ENCODE peak calls at places on chromosome 7, in ten cellular contexts. T, I, L, D, F, H, O, Q, V and A are unnamed samples.

GRCh38 chr7:139726485-139726869 is 51.3 kb downstream of the HIPK2 start:
- DNase-seq in T (no peak), I (no peak), L (no peak), D (no peak), F (no peak), H (no peak), O (no peak), Q (no peak), V (no peak), A (peak)

GRCh38 chr7:102841290-102841689 is 71.5 kb upstream of the LRRC17 start:
- DNase-seq in T (no peak), I (no peak), L (no peak), D (no peak), F (no peak), H (no peak), O (no peak), Q (no peak), V (no peak), A (no peak)

GRCh38 chr7:55161154-55161687 is 142.4 kb downstream of the EGFR start:
- DNase-seq in T (no peak), I (no peak), L (no peak), D (no peak), F (no peak), H (no peak), O (no peak), Q (no peak), V (no peak), A (no peak)

GRCh38 chr7:66502230-66503035 is 126.2 kb upstream of the KCTD7 start:
- DNase-seq in T (peak), I (no peak), L (no peak), D (no peak), F (no peak), H (no peak), O (no peak), Q (no peak), V (no peak), A (no peak)

GRCh38 chr7:107860241-107860961 is 30.6 kb upstream of the DLD start:
- DNase-seq in T (no peak), I (no peak), L (no peak), D (no peak), F (no peak), H (no peak), O (no peak), Q (no peak), V (no peak), A (no peak)

GRCh38 chr7:128796325-128796724 is 4.6 kb downstream of the CCDC136 start:
- DNase-seq in T (no peak), I (no peak), L (no peak), D (no peak), F (no peak), H (no peak), O (no peak), Q (no peak), V (no peak), A (no peak)

GRCh38 chr7:151844080-151844827 is 32.7 kb downstream of the PRKAG2 start:
- DNase-seq in T (no peak), I (no peak), L (no peak), D (no peak), F (no peak), H (no peak), O (no peak), Q (peak), V (no peak), A (no peak)

GRCh38 chr7:78437118-78437517 is 638.5 kb downstream of the PHTF2 start:
- DNase-seq in T (no peak), I (peak), L (no peak), D (no peak), F (no peak), H (no peak), O (no peak), Q (no peak), V (no peak), A (no peak)

GRCh38 chr7:55569797-55570196 is 2.5 kb downstream of the VOPP1 start:
- DNase-seq in T (no peak), I (peak), L (peak), D (peak), F (no peak), H (no peak), O (peak), Q (no peak), V (no peak), A (no peak)

GRCh38 chr7:28579571-28579970 is 167.3 kb downstream of the CREB5 start:
- DNase-seq in T (no peak), I (no peak), L (no peak), D (no peak), F (no peak), H (no peak), O (no peak), Q (no peak), V (no peak), A (no peak)

GRCh38 chr7:33698692-33699128 is 206.6 kb upstream of the BMPER start:
- DNase-seq in T (no peak), I (peak), L (no peak), D (no peak), F (no peak), H (no peak), O (no peak), Q (no peak), V (no peak), A (no peak)

GRCh38 chr7:18474944-18475343 is 20.6 kb upstream of the HDAC9 start:
- DNase-seq in T (no peak), I (no peak), L (no peak), D (no peak), F (no peak), H (no peak), O (no peak), Q (no peak), V (no peak), A (no peak)

GRCh38 chr7:899806-900205 is 23.5 kb downstream of the GET4 start:
- DNase-seq in T (no peak), I (no peak), L (no peak), D (no peak), F (no peak), H (no peak), O (no peak), Q (no peak), V (no peak), A (no peak)

GRCh38 chr7:128025380-128025779 is 5.9 kb downstream of the LRRC4 start:
- DNase-seq in T (no peak), I (peak), L (no peak), D (no peak), F (no peak), H (no peak), O (no peak), Q (no peak), V (no peak), A (no peak)

GRCh38 chr7:75689246-75690099 is 49.3 kb downstream of the HIP1 start:
- DNase-seq in T (no peak), I (no peak), L (no peak), D (no peak), F (no peak), H (no peak), O (no peak), Q (no peak), V (no peak), A (no peak)

GRCh38 chr7:44045226-44046014 is 918 bp downstream of the DBNL start:
- DNase-seq in T (no peak), I (no peak), L (no peak), D (no peak), F (no peak), H (no peak), O (no peak), Q (no peak), V (no peak), A (no peak)

GRCh38 chr7:123030631-123031030 is 35.1 kb upstream of the TAS2R16 start:
- DNase-seq in T (no peak), I (no peak), L (no peak), D (no peak), F (no peak), H (no peak), O (no peak), Q (no peak), V (no peak), A (no peak)

GRCh38 chr7:25350074-25350473 is 121.8 kb upstream of the NPVF start:
- DNase-seq in T (no peak), I (no peak), L (no peak), D (no peak), F (no peak), H (no peak), O (no peak), Q (no peak), V (no peak), A (no peak)

GRCh38 chr7:140176811-140177702 is at the start of gene KDM7A:
- DNase-seq in T (peak), I (peak), L (peak), D (peak), F (peak), H (peak), O (peak), Q (peak), V (peak), A (peak)

GRCh38 chr7:146655928-146656797 is 539.6 kb downstream of the CNTNAP2 start:
- DNase-seq in T (peak), I (peak), L (no peak), D (no peak), F (no peak), H (no peak), O (no peak), Q (no peak), V (no peak), A (no peak)

GRCh38 chr7:91880016-91880412 is 488 bp downstream of the MTERF1 start:
- DNase-seq in T (no peak), I (no peak), L (no peak), D (no peak), F (no peak), H (no peak), O (no peak), Q (peak), V (no peak), A (no peak)